ENCODE peak calls at places on chromosome 18, in seven cellular contexts. Y, H, A, L, J, T and N are unnamed samples.

GRCh38 chr18:711330-711692 is 1.1 kb downstream of the ENOSF1 start:
- DNase-seq in T (no peak), L (no peak), J (no peak), A (no peak), H (no peak), Y (peak; percentile 17), N (no peak)

GRCh38 chr18:77061946-77062517 is 70.6 kb downstream of the MBP start:
- DNase-seq in A (no peak), J (no peak), H (no peak), T (no peak), Y (no peak), L (peak; percentile 67), N (no peak)

GRCh38 chr18:33820517-33821368 is 242.7 kb downstream of the ASXL3 start:
- DNase-seq in L (no peak), Y (no peak), A (peak; percentile 33), H (no peak), T (no peak), J (no peak), N (no peak)

GRCh38 chr18:60145776-60146175 is 226.8 kb downstream of the MC4R start:
- DNase-seq in T (no peak), Y (no peak), H (no peak), J (no peak), A (no peak), L (no peak), N (no peak)

GRCh38 chr18:70197042-70197441 is 8.4 kb downstream of the RTTN start:
- DNase-seq in A (no peak), L (no peak), T (no peak), J (no peak), H (no peak), Y (no peak), N (no peak)

GRCh38 chr18:51275712-51276473 is 78.4 kb upstream of the MEX3C start:
- DNase-seq in L (no peak), A (peak; percentile 4), T (peak; percentile 50), H (no peak), Y (peak; percentile 38), J (no peak), N (no peak)

GRCh38 chr18:1663879-1664705 is 759.4 kb downstream of the ADCYAP1 start:
- DNase-seq in T (peak; percentile 68), J (peak; percentile 13), L (peak; percentile 85), A (no peak), Y (peak; percentile 33), H (peak; percentile 39), N (peak; percentile 45)

GRCh38 chr18:76963951-76964350 is 141.6 kb downstream of the ZNF236 start:
- DNase-seq in Y (no peak), T (no peak), A (no peak), J (no peak), H (no peak), L (no peak), N (no peak)

GRCh38 chr18:3649135-3649558 is 199.2 kb downstream of the TGIF1 start:
- DNase-seq in H (no peak), L (no peak), A (peak; percentile 36), Y (no peak), J (no peak), T (no peak), N (no peak)

GRCh38 chr18:54388203-54389142 is 30.8 kb downstream of the C18orf54 start:
- DNase-seq in L (no peak), J (peak; percentile 89), A (peak; percentile 85), Y (peak; percentile 14), T (no peak), H (no peak), N (peak; percentile 50)

GRCh38 chr18:74310411-74310810 is 5.2 kb upstream of the C18orf63 start:
- DNase-seq in A (peak; percentile 38), Y (no peak), L (no peak), H (no peak), T (no peak), J (peak; percentile 8), N (no peak)

GRCh38 chr18:3007491-3007890 is 5.5 kb downstream of the LPIN2 start:
- DNase-seq in J (no peak), H (no peak), T (no peak), Y (no peak), L (no peak), A (no peak), N (no peak)

GRCh38 chr18:41899535-41899934 is 55.5 kb upstream of the PIK3C3 start:
- DNase-seq in J (no peak), H (no peak), L (no peak), T (no peak), A (no peak), Y (no peak), N (no peak)

GRCh38 chr18:8375269-8375668 is 234.0 kb upstream of the RAB12 start:
- DNase-seq in J (no peak), L (no peak), T (no peak), H (no peak), Y (no peak), A (no peak), N (no peak)

GRCh38 chr18:47899107-47899840 is 31.2 kb downstream of the SMAD2 start:
- DNase-seq in H (peak; percentile 18), T (no peak), J (peak; percentile 17), Y (no peak), L (no peak), A (no peak), N (no peak)

GRCh38 chr18:2218101-2218500 is 353.2 kb downstream of the METTL4 start:
- DNase-seq in T (no peak), L (no peak), J (peak; percentile 62), H (no peak), A (no peak), Y (no peak), N (no peak)

GRCh38 chr18:77254711-77255110 is 5.1 kb downstream of the GALR1 start:
- DNase-seq in T (no peak), Y (no peak), J (no peak), H (no peak), A (no peak), L (no peak), N (no peak)

GRCh38 chr18:75727479-75727878 is 300.0 kb upstream of the SMIM21 start:
- DNase-seq in Y (peak; percentile 19), T (no peak), J (no peak), H (peak; percentile 26), L (no peak), A (peak; percentile 24), N (peak; percentile 61)

GRCh38 chr18:27540126-27540525 is 355.0 kb upstream of the CHST9 start:
- DNase-seq in T (no peak), J (no peak), Y (no peak), H (peak; percentile 32), L (no peak), A (no peak), N (no peak)

GRCh38 chr18:70781860-70782453 is 493.1 kb downstream of the SOCS6 start:
- DNase-seq in Y (peak; percentile 46), H (peak; percentile 75), J (peak; percentile 72), L (no peak), A (peak; percentile 26), T (peak; percentile 50), N (peak; percentile 4)

GRCh38 chr18:56139792-56140254 is 498.6 kb downstream of the TXNL1 start:
- DNase-seq in A (peak; percentile 38), J (no peak), H (no peak), T (no peak), Y (no peak), L (no peak), N (no peak)

GRCh38 chr18:77053616-77054287 is 78.8 kb downstream of the MBP start:
- DNase-seq in L (no peak), T (no peak), A (no peak), J (no peak), Y (no peak), H (no peak), N (no peak)

GRCh38 chr18:10070581-10071000 is 156.8 kb downstream of the VAPA start:
- DNase-seq in T (no peak), J (no peak), Y (no peak), L (no peak), A (peak; percentile 78), H (no peak), N (no peak)

GRCh38 chr18:74682998-74683311 is 85.3 kb downstream of the ZNF407 start:
- DNase-seq in L (no peak), Y (no peak), H (no peak), T (no peak), A (peak; percentile 8), J (no peak), N (no peak)

GRCh38 chr18:60893331-60894114 is 439.7 kb upstream of the CDH20 start:
- DNase-seq in H (no peak), T (no peak), Y (no peak), A (no peak), J (no peak), L (no peak), N (no peak)

GRCh38 chr18:45687617-45688016 is 36.4 kb upstream of the SLC14A1 start:
- DNase-seq in Y (no peak), A (no peak), T (no peak), L (no peak), H (no peak), J (no peak), N (no peak)

GRCh38 chr18:45340884-45341283 is 274.4 kb upstream of the SLC14A2 start:
- DNase-seq in A (no peak), J (no peak), H (no peak), L (no peak), T (no peak), Y (no peak), N (no peak)

DNA sequence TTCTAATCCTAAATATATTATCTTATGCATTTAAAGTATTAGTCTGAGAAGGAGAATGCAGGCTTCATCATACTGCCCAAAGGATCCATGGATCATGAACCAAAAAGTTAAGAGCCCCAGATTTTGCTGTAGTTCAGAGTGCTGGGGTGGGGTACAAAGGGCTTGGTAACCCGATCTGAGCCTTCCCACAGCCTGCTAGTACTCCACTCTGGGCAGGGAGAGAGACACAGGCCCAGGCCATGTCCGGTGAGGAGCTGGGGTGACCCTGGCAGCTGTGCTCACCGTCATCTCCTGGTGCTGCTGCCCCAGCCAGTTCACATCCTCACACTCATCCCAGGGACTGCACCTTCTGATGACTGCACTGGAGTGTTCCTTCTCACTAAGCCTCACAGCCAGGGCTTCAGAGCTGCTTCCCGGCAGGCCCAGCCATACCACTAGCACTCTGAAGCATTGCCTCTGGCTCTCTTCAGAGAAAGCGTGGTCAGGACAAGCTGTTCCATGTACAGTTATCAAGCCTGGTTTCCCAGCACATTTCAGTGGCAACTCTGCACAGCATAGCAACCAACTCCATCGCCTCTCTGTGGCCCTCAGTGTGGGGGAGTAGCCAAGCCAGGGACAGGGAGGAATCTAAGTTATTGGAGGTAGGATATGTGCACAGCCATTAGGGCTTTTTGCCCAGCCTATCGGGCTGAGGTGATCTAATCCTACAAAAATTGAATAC is 189.0 kb upstream of the CTAGE1 start:
- DNase-seq in T (no peak), H (no peak), J (no peak), L (no peak), Y (no peak), A (no peak), N (no peak)
- H3K4me1 ChIP-seq in T (no peaks in the 10 kb centered on the region), H (no peaks in the 10 kb centered on the region), J (peaks cover 38% of the 10 kb centered on the region), L (peaks cover 51% of the 10 kb centered on the region), Y (peaks cover 35% of the 10 kb centered on the region), A (no peaks in the 10 kb centered on the region), N (peaks cover 2% of the 10 kb centered on the region)

GRCh38 chr18:80050797-80051196 is 16.6 kb downstream of the RBFA start:
- DNase-seq in Y (no peak), T (no peak), L (no peak), J (no peak), A (no peak), H (no peak), N (no peak)
- H3K36me3 ChIP-seq in Y (no peaks in the 10 kb centered on the region), T (no peaks in the 10 kb centered on the region), L (peaks cover 7% of the 10 kb centered on the region), J (no peaks in the 10 kb centered on the region), A (peaks cover 6% of the 10 kb centered on the region), H (peaks cover 31% of the 10 kb centered on the region), N (peaks cover 21% of the 10 kb centered on the region)

GRCh38 chr18:36828630-36829361 is at the start of the genes KIAA1328 and TPGS2:
- DNase-seq in L (peak; percentile 91), A (peak; percentile 86), T (peak; percentile 88), J (peak; percentile 91), H (peak; percentile 81), Y (peak; percentile 89), N (peak; percentile 55)
- H3K27ac ChIP-seq in L (peak within 1 kb of the TSS; percentile 87), A (peak within 1 kb of the TSS; percentile 95), T (peak within 1 kb of the TSS; percentile 81), J (peak within 1 kb of the TSS; percentile 68), H (peak within 1 kb of the TSS; percentile 73), Y (peak within 1 kb of the TSS; percentile 82), N (no peak within 1 kb of the TSS)

GRCh38 chr18:48990497-48991298 is 39.9 kb upstream of the SMAD7 start:
- DNase-seq in J (no peak), Y (peak; percentile 83), L (no peak), H (no peak), T (no peak), A (peak; percentile 44), N (no peak)
- H3K4me1 ChIP-seq in J (no peaks in the 10 kb centered on the region), Y (peaks cover 36% of the 10 kb centered on the region), L (peaks cover 33% of the 10 kb centered on the region), H (peaks cover 19% of the 10 kb centered on the region), T (no peaks in the 10 kb centered on the region), A (peaks cover 33% of the 10 kb centered on the region), N (peaks cover 1% of the 10 kb centered on the region)